ENCODE peak calls at places on chromosomes 13 and 19, in five cellular contexts. One of them, this sample, is unnamed.

GRCh38 chr19:51354742-51355148 is 11.4 kb downstream of the ETFB start:
- DNase-seq in fibroblast of the aortic adventitia: no peak
- DNase-seq in A549: no peak
- DNase-seq in MCF 10A: no peak
- DNase-seq in GM06990: no peak
- DNase-seq in this sample: no peak

GRCh38 chr13:112774448-112774792 is 84.6 kb downstream of the ATP11A start:
- DNase-seq in fibroblast of the aortic adventitia: no peak
- DNase-seq in A549: no peak
- DNase-seq in MCF 10A: no peak
- DNase-seq in GM06990: no peak
- DNase-seq in this sample: no peak

GRCh38 chr13:113663934-113664333 is 3.1 kb upstream of the GRK1 start:
- DNase-seq in fibroblast of the aortic adventitia: no peak
- DNase-seq in A549: no peak
- DNase-seq in MCF 10A: no peak
- DNase-seq in GM06990: no peak
- DNase-seq in this sample: no peak

GRCh38 chr13:71417205-71417604 is 449.8 kb downstream of the DACH1 start:
- DNase-seq in fibroblast of the aortic adventitia: no peak
- DNase-seq in A549: no peak
- DNase-seq in MCF 10A: no peak
- DNase-seq in GM06990: no peak
- DNase-seq in this sample: no peak

GRCh38 chr19:11203194-11204075 is 6.1 kb upstream of the KANK2 start:
- DNase-seq in fibroblast of the aortic adventitia: peak; percentile 91
- DNase-seq in A549: peak; percentile 72
- DNase-seq in MCF 10A: peak; percentile 78
- DNase-seq in GM06990: no peak
- DNase-seq in this sample: peak; percentile 71

GRCh38 chr19:3658004-3658822 is 31.6 kb upstream of the CACTIN start:
- DNase-seq in fibroblast of the aortic adventitia: no peak
- DNase-seq in A549: no peak
- DNase-seq in MCF 10A: no peak
- DNase-seq in GM06990: no peak
- DNase-seq in this sample: no peak

GRCh38 chr19:1266818-1267440 is 2.2 kb upstream of the CIRBP start:
- DNase-seq in fibroblast of the aortic adventitia: peak; percentile 48
- DNase-seq in A549: peak; percentile 36
- DNase-seq in MCF 10A: peak; percentile 56
- DNase-seq in GM06990: peak; percentile 82
- DNase-seq in this sample: no peak

GRCh38 chr19:35436477-35437141 is 11.4 kb upstream of the FFAR2 start:
- DNase-seq in fibroblast of the aortic adventitia: peak; percentile 69
- DNase-seq in A549: no peak
- DNase-seq in MCF 10A: peak; percentile 83
- DNase-seq in GM06990: no peak
- DNase-seq in this sample: peak; percentile 50

GRCh38 chr13:98349731-98350305 is 172.7 kb upstream of the RNF113B start:
- DNase-seq in fibroblast of the aortic adventitia: no peak
- DNase-seq in A549: no peak
- DNase-seq in MCF 10A: no peak
- DNase-seq in GM06990: no peak
- DNase-seq in this sample: peak; percentile 25

GRCh38 chr19:5354403-5354802 is 13.8 kb upstream of the PTPRS start:
- DNase-seq in fibroblast of the aortic adventitia: no peak
- DNase-seq in A549: no peak
- DNase-seq in MCF 10A: peak; percentile 34
- DNase-seq in GM06990: no peak
- DNase-seq in this sample: peak; percentile 53

GRCh38 chr19:43651758-43652545 is 12.3 kb upstream of the CADM4 start:
- DNase-seq in fibroblast of the aortic adventitia: peak; percentile 68
- DNase-seq in A549: peak; percentile 80
- DNase-seq in MCF 10A: peak; percentile 75
- DNase-seq in GM06990: peak; percentile 31
- DNase-seq in this sample: peak; percentile 62

GRCh38 chr19:38135150-38135998 is 88.6 kb downstream of the DPF1 start:
- DNase-seq in fibroblast of the aortic adventitia: peak; percentile 46
- DNase-seq in A549: no peak
- DNase-seq in MCF 10A: peak; percentile 18
- DNase-seq in GM06990: no peak
- DNase-seq in this sample: no peak

GRCh38 chr19:14048439-14049153 is 13.3 kb downstream of the PALM3 start:
- DNase-seq in fibroblast of the aortic adventitia: no peak
- DNase-seq in A549: peak; percentile 54
- DNase-seq in MCF 10A: peak; percentile 39
- DNase-seq in GM06990: no peak
- DNase-seq in this sample: peak; percentile 75

GRCh38 chr13:77698211-77699058 is 948 bp downstream of the SLAIN1 start:
- DNase-seq in fibroblast of the aortic adventitia: no peak
- DNase-seq in A549: no peak
- DNase-seq in MCF 10A: no peak
- DNase-seq in GM06990: peak; percentile 58
- DNase-seq in this sample: peak; percentile 45

GRCh38 chr13:51765142-51765515 is 38.8 kb downstream of the DHRS12 start:
- DNase-seq in fibroblast of the aortic adventitia: peak; percentile 20
- DNase-seq in A549: no peak
- DNase-seq in MCF 10A: no peak
- DNase-seq in GM06990: no peak
- DNase-seq in this sample: no peak

GRCh38 chr13:36700170-36700569 is 26.4 kb downstream of the SERTM1 start:
- DNase-seq in fibroblast of the aortic adventitia: no peak
- DNase-seq in A549: no peak
- DNase-seq in MCF 10A: no peak
- DNase-seq in GM06990: no peak
- DNase-seq in this sample: no peak

GRCh38 chr13:53191091-53191490 is 162.5 kb downstream of the OLFM4 start:
- DNase-seq in fibroblast of the aortic adventitia: no peak
- DNase-seq in A549: no peak
- DNase-seq in MCF 10A: peak; percentile 83
- DNase-seq in GM06990: no peak
- DNase-seq in this sample: no peak

GRCh38 chr19:45657520-45658163 is 10.4 kb upstream of the GIPR start:
- DNase-seq in fibroblast of the aortic adventitia: no peak
- DNase-seq in A549: no peak
- DNase-seq in MCF 10A: no peak
- DNase-seq in GM06990: no peak
- DNase-seq in this sample: no peak

GRCh38 chr13:77019756-77020155 is 7.2 kb downstream of the FBXL3 start:
- DNase-seq in fibroblast of the aortic adventitia: no peak
- DNase-seq in A549: no peak
- DNase-seq in MCF 10A: no peak
- DNase-seq in GM06990: no peak
- DNase-seq in this sample: no peak

GRCh38 chr13:37375724-37376123 is 222.8 kb downstream of the POSTN start:
- DNase-seq in fibroblast of the aortic adventitia: peak; percentile 20
- DNase-seq in A549: no peak
- DNase-seq in MCF 10A: peak; percentile 18
- DNase-seq in GM06990: no peak
- DNase-seq in this sample: no peak

GRCh38 chr19:6216996-6217751 is 62.6 kb downstream of the MLLT1 start:
- DNase-seq in fibroblast of the aortic adventitia: peak; percentile 24
- DNase-seq in A549: no peak
- DNase-seq in MCF 10A: no peak
- DNase-seq in GM06990: no peak
- DNase-seq in this sample: no peak

GRCh38 chr13:35457258-35457657 is 19.2 kb downstream of the MAB21L1 start:
- DNase-seq in fibroblast of the aortic adventitia: no peak
- DNase-seq in A549: no peak
- DNase-seq in MCF 10A: no peak
- DNase-seq in GM06990: no peak
- DNase-seq in this sample: no peak

GRCh38 chr13:67048084-67048792 is 181.9 kb downstream of the PCDH9 start:
- DNase-seq in fibroblast of the aortic adventitia: peak; percentile 84
- DNase-seq in A549: no peak
- DNase-seq in MCF 10A: peak; percentile 18
- DNase-seq in GM06990: no peak
- DNase-seq in this sample: peak; percentile 1

GRCh38 chr19:38583219-38583984 is 34.4 kb downstream of the MAP4K1 start:
- DNase-seq in fibroblast of the aortic adventitia: no peak
- DNase-seq in A549: no peak
- DNase-seq in MCF 10A: no peak
- DNase-seq in GM06990: peak; percentile 75
- DNase-seq in this sample: peak; percentile 80

GRCh38 chr13:105207586-105208293 is 1327.7 kb downstream of the EFNB2 start:
- DNase-seq in fibroblast of the aortic adventitia: no peak
- DNase-seq in A549: no peak
- DNase-seq in MCF 10A: no peak
- DNase-seq in GM06990: no peak
- DNase-seq in this sample: no peak

GRCh38 chr13:77522444-77522843 is 13.1 kb upstream of the SCEL start:
- DNase-seq in fibroblast of the aortic adventitia: no peak
- DNase-seq in A549: no peak
- DNase-seq in MCF 10A: no peak
- DNase-seq in GM06990: no peak
- DNase-seq in this sample: no peak

GRCh38 chr13:50677687-50678463 is 165.6 kb downstream of the DLEU7 start:
- DNase-seq in fibroblast of the aortic adventitia: peak; percentile 14
- DNase-seq in A549: no peak
- DNase-seq in MCF 10A: no peak
- DNase-seq in GM06990: no peak
- DNase-seq in this sample: no peak

GRCh38 chr19:4639531-4640246 is 373 bp downstream of the TNFAIP8L1 start:
- DNase-seq in fibroblast of the aortic adventitia: no peak
- DNase-seq in A549: no peak
- DNase-seq in MCF 10A: peak; percentile 16
- DNase-seq in GM06990: peak; percentile 41
- DNase-seq in this sample: peak; percentile 45

GRCh38 chr19:21612403-21612872 is 107.0 kb downstream of the ZNF429 start:
- DNase-seq in fibroblast of the aortic adventitia: no peak
- DNase-seq in A549: no peak
- DNase-seq in MCF 10A: no peak
- DNase-seq in GM06990: no peak
- DNase-seq in this sample: no peak

GRCh38 chr19:14459703-14460102 is 15.5 kb downstream of the PTGER1 start:
- DNase-seq in fibroblast of the aortic adventitia: no peak
- DNase-seq in A549: no peak
- DNase-seq in MCF 10A: no peak
- DNase-seq in GM06990: no peak
- DNase-seq in this sample: no peak

GRCh38 chr19:10419200-10419645 is 1.1 kb upstream of the PDE4A start:
- DNase-seq in fibroblast of the aortic adventitia: no peak
- DNase-seq in A549: no peak
- DNase-seq in MCF 10A: no peak
- DNase-seq in GM06990: peak; percentile 79
- DNase-seq in this sample: no peak

GRCh38 chr13:22357132-22357531 is 686.3 kb downstream of the FGF9 start:
- DNase-seq in fibroblast of the aortic adventitia: no peak
- DNase-seq in A549: no peak
- DNase-seq in MCF 10A: no peak
- DNase-seq in GM06990: no peak
- DNase-seq in this sample: no peak

GRCh38 chr13:59546178-59546577 is 617.5 kb downstream of the DIAPH3 start:
- DNase-seq in fibroblast of the aortic adventitia: no peak
- DNase-seq in A549: no peak
- DNase-seq in MCF 10A: no peak
- DNase-seq in GM06990: no peak
- DNase-seq in this sample: no peak

GRCh38 chr13:113562866-113563265 is 21.7 kb upstream of the TFDP1 start:
- DNase-seq in fibroblast of the aortic adventitia: no peak
- DNase-seq in A549: no peak
- DNase-seq in MCF 10A: no peak
- DNase-seq in GM06990: no peak
- DNase-seq in this sample: no peak

GRCh38 chr19:16064209-16064889 is 11.9 kb upstream of the TPM4 start:
- DNase-seq in fibroblast of the aortic adventitia: no peak
- DNase-seq in A549: no peak
- DNase-seq in MCF 10A: no peak
- DNase-seq in GM06990: no peak
- DNase-seq in this sample: no peak

GRCh38 chr19:16067205-16067938 is 8.9 kb upstream of the TPM4 start:
- DNase-seq in fibroblast of the aortic adventitia: peak; percentile 92
- DNase-seq in A549: no peak
- DNase-seq in MCF 10A: peak; percentile 92
- DNase-seq in GM06990: no peak
- DNase-seq in this sample: no peak

GRCh38 chr19:16069813-16070365 is 6.4 kb upstream of the TPM4 start:
- DNase-seq in fibroblast of the aortic adventitia: no peak
- DNase-seq in A549: no peak
- DNase-seq in MCF 10A: no peak
- DNase-seq in GM06990: no peak
- DNase-seq in this sample: no peak

GRCh38 chr19:16068696-16069259 is 7.5 kb upstream of the TPM4 start:
- DNase-seq in fibroblast of the aortic adventitia: no peak
- DNase-seq in A549: no peak
- DNase-seq in MCF 10A: no peak
- DNase-seq in GM06990: no peak
- DNase-seq in this sample: no peak

GRCh38 chr19:16066611-16067104 is 9.6 kb upstream of the TPM4 start:
- DNase-seq in fibroblast of the aortic adventitia: peak; percentile 74
- DNase-seq in A549: no peak
- DNase-seq in MCF 10A: peak; percentile 88
- DNase-seq in GM06990: no peak
- DNase-seq in this sample: peak; percentile 63
- TF ChIP-seq CTCF in fibroblast of the aortic adventitia: peak; percentile 8
- TF ChIP-seq CTCF in A549: peak; percentile 30
- TF ChIP-seq CTCF in MCF 10A: no peak
- TF ChIP-seq CTCF in GM06990: peak; percentile 67
- TF ChIP-seq CTCF in this sample: peak; percentile 45

GRCh38 chr19:18603255-18603957 is 3.2 kb downstream of the CRLF1 start:
- DNase-seq in fibroblast of the aortic adventitia: peak; percentile 26
- DNase-seq in A549: no peak
- DNase-seq in MCF 10A: no peak
- DNase-seq in GM06990: no peak
- DNase-seq in this sample: no peak
- TF ChIP-seq CTCF in fibroblast of the aortic adventitia: peak; percentile 49
- TF ChIP-seq CTCF in A549: peak; percentile 10
- TF ChIP-seq CTCF in MCF 10A: no peak
- TF ChIP-seq CTCF in GM06990: peak; percentile 29
- TF ChIP-seq CTCF in this sample: no peak

GRCh38 chr13:54950546-54950945 is 1921.9 kb downstream of the OLFM4 start:
- DNase-seq in fibroblast of the aortic adventitia: no peak
- DNase-seq in A549: no peak
- DNase-seq in MCF 10A: no peak
- DNase-seq in GM06990: no peak
- DNase-seq in this sample: no peak
- TF ChIP-seq CTCF in fibroblast of the aortic adventitia: no peak
- TF ChIP-seq CTCF in A549: no peak
- TF ChIP-seq CTCF in MCF 10A: no peak
- TF ChIP-seq CTCF in GM06990: no peak
- TF ChIP-seq CTCF in this sample: no peak

DNA sequence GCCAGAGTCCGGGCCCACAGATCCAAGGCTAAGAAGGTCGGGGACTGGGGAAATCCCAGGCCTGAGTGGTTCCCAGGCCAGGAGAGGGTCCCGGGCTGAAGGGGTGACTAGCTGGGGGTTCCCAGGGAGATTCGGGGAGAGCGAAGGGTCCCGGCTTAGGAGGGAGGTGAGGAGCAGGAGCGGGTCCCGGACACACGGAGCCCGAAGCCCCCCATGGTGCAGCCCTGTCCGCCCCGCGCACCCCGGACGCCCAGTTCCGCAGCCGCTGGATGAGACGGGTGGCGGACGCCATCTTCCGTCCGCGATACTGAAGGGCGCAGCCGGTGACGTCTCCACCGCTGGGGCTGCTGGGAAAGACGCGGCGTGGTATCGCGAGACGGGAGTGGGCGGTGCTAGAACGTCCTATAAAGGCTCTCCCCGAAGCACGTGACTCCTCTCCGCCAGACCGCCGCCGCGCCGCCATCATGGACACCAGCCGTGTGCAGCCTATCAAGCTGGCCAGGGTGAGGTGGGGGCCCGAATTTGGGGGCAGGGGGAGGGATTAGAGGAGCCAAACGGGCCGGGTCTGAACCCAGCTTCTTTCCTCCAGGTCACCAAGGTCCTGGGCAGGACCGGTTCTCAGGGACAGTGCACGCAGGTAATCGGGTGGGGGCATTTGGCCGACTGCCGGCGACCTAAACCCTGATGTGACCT is at the start of the genes NDUFA7 and RPS28:
- DNase-seq in fibroblast of the aortic adventitia: peak; percentile 96
- DNase-seq in A549: peak; percentile 50
- DNase-seq in MCF 10A: peak; percentile 96
- DNase-seq in GM06990: peak; percentile 96
- DNase-seq in this sample: peak; percentile 98
- TF ChIP-seq CTCF in fibroblast of the aortic adventitia: no peak
- TF ChIP-seq CTCF in A549: no peak
- TF ChIP-seq CTCF in MCF 10A: no peak
- TF ChIP-seq CTCF in GM06990: peak; percentile 33
- TF ChIP-seq CTCF in this sample: peak; percentile 56